ENCODE peak calls at places on chromosomes 7 and 10, in seven cellular contexts. A is GM23248, D is left ventricle myocardium inferior, L is Karpas-422, P is heart right ventricle, V is mammary epithelial cell, C is mesenchymal stem cell. X is an unnamed sample.

GRCh38 chr7:45687721-45688120 is 113.6 kb downstream of the ADCY1 start:
- DNase-seq in D (no peak), A (no peak), P (no peak), C (no peak), V (no peak), L (no peak), X (no peak)

GRCh38 chr10:125788156-125789034 is 12.8 kb upstream of the MMP21 start:
- DNase-seq in C (no peak), A (no peak), L (no peak), D (no peak), P (no peak), V (no peak), X (no peak)

GRCh38 chr7:42226354-42226941 is 10.6 kb downstream of the GLI3 start:
- DNase-seq in L (no peak), P (no peak), D (no peak), V (peak; percentile 7), C (no peak), A (no peak), X (no peak)

GRCh38 chr10:43217563-43218205 is 49.2 kb downstream of the RASGEF1A start:
- DNase-seq in C (no peak), L (no peak), A (no peak), V (no peak), P (peak; percentile 3), D (no peak), X (peak; percentile 66)

GRCh38 chr7:111029141-111029572 is 61.8 kb upstream of the LRRN3 start:
- DNase-seq in C (no peak), V (no peak), D (no peak), A (no peak), L (no peak), P (no peak), X (no peak)

GRCh38 chr7:149728491-149729375 is 44.7 kb downstream of the ZNF467 start:
- DNase-seq in D (no peak), V (no peak), P (no peak), A (no peak), L (no peak), C (no peak), X (peak; percentile 44)

GRCh38 chr7:140022582-140023211 is 40.1 kb downstream of the PARP12 start:
- DNase-seq in A (no peak), V (no peak), L (no peak), D (no peak), P (no peak), C (no peak), X (no peak)

GRCh38 chr10:30980951-30981616 is 50.6 kb downstream of the ZNF438 start:
- DNase-seq in P (no peak), V (peak; percentile 71), A (peak; percentile 76), C (peak; percentile 30), L (no peak), D (peak; percentile 53), X (no peak)

GRCh38 chr7:127950233-127950935 is 80.9 kb downstream of the LRRC4 start:
- DNase-seq in L (no peak), V (no peak), C (no peak), D (no peak), P (no peak), A (no peak), X (no peak)

GRCh38 chr10:35488228-35488627 is 116.9 kb upstream of the GJD4 start:
- DNase-seq in D (no peak), V (no peak), L (no peak), A (no peak), P (no peak), C (no peak), X (no peak)

GRCh38 chr10:119111968-119112515 is 8.1 kb downstream of the DENND10 start:
- DNase-seq in D (no peak), V (no peak), P (no peak), L (no peak), A (peak; percentile 87), C (peak; percentile 14), X (no peak)

GRCh38 chr10:86665868-86666267 is 2.4 kb upstream of the LDB3 start:
- DNase-seq in L (no peak), A (no peak), V (no peak), P (peak; percentile 60), C (no peak), D (no peak), X (no peak)

GRCh38 chr7:30650455-30650854 is 31.8 kb downstream of the CRHR2 start:
- DNase-seq in D (no peak), V (no peak), L (no peak), P (no peak), A (no peak), C (no peak), X (no peak)

GRCh38 chr10:17335065-17335464 is 107.0 kb downstream of the VIM start:
- DNase-seq in P (no peak), D (no peak), A (peak; percentile 92), L (no peak), V (peak; percentile 72), C (no peak), X (no peak)

GRCh38 chr10:124011464-124011863 is 81.9 kb downstream of the CHST15 start:
- DNase-seq in C (no peak), D (no peak), V (peak; percentile 67), L (no peak), A (no peak), P (no peak), X (no peak)

GRCh38 chr7:7972128-7972527 is 3.5 kb downstream of the GLCCI1 start:
- DNase-seq in V (no peak), A (no peak), P (no peak), C (peak; percentile 31), D (no peak), L (peak; percentile 59), X (no peak)
- H3K4me3 ChIP-seq in V (no peak overlapping the region), A (no peak overlapping the region), P (no peak overlapping the region), C (no peak overlapping the region), D (no peak overlapping the region), L (peak overlapping the region; percentile 63), X (peak overlapping the region; percentile 11)

DNA sequence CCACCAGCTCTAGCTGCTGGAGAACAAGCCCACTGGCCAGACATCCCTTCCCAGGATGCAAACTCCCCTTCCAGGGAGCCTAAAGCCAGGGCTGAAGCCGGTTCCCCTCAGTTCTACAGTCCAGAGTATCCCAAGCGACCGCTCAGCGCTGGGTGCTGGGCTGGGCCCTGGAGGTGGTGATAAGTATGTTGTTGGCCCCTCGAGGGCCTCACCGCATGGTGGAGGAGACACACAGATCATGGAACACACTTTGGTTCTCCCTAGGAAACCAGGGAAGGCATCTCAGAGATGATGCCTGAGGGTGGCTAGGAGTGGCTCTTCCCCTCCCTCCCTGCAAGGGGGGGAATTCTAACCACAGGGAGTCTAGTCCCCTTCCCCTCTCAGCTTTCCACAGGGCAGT is 4.4 kb downstream of the PODXL start:
- DNase-seq in D (no peak), A (no peak), V (no peak), C (no peak), P (no peak), L (no peak), X (no peak)
- H3K4me1 ChIP-seq in D (peaks cover 93% of the 10 kb centered on the region), A (peaks cover 41% of the 10 kb centered on the region), V (peaks cover 11% of the 10 kb centered on the region), C (peaks cover 14% of the 10 kb centered on the region), P (peaks cover 12% of the 10 kb centered on the region), L (peaks cover 37% of the 10 kb centered on the region), X (no peaks in the 10 kb centered on the region)

DNA sequence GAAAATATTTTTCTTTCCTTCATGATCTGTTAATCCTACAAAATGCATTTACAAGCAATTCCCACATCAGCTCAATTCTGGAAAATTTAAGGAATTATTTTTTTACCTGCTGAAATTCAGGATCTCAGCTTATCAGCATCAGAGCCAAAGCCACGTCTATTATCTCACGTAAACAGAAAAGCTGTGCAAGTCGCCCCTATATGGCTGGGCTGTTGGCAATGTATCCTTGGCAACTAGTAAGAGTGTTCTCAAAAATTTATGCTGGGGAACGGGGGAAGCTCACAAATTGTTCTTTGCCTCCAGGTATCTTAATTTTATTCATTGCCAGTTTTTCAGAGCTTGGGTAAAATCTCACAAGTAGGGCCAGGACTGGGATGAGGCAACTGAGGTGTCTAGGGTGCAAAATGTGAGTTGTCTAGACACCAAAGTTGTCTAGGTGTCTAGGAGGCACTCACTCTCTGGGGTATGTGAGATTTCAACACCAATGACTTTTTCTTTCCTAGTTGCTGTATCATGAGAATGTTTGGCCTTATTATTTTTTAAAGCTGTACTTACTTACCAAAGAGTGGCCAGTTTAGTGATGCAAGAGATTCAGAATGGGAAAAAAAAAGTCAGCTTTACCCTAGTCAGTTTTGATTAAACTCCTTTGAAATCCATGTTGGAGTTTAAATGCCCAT is 5.1 kb downstream of the GSTO2 start:
- DNase-seq in P (no peak), L (no peak), D (no peak), C (peak; percentile 49), A (peak; percentile 84), V (no peak), X (no peak)
- H3K4me3 ChIP-seq in P (no peak overlapping the region), L (no peak overlapping the region), D (no peak overlapping the region), C (peak overlapping the region; percentile 46), A (peak overlapping the region; percentile 68), V (no peak overlapping the region), X (no peak overlapping the region)

DNA sequence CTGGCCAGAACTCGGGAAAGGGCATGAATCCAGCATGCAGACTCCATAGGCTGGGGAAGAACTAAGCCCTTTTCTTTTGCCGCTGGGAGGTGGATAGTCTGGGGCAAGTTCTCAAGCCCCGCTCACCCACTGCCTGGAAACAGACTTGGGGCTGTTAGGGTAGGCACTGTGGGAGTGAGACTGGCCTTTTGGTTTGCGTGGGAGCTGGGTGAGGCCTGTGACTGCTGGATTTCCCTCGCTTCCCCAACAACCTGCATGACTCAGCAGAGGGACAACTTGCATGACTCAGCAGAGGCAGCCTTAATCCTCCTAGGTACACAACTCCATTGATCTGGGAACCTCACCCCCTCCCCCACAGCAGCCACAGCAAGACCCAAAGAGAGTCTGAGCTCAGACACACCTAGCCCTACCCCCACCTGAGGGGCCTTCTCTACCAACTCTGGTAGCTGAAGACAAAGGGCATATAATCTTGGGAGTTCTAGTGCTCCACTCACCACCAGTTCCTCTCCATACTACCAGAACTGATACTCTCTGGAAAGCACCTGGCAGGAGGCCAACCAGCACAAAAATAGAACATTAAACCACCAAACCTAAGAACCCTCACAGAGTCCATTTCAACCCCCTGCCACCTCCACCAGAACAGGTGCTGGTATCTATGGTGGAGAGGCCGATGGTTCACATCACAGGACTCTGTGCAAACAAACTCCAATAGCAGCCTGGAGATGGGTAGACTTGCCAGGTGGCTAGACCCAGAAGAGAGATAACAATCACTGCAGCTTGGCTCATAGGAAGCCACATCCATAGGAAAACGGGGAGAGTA is 81.4 kb upstream of the LAMB4 start:
- DNase-seq in D (no peak), P (no peak), V (peak; percentile 94), A (peak; percentile 53), C (peak; percentile 42), L (no peak), X (no peak)
- H3K4me1 ChIP-seq in D (no peaks in the 10 kb centered on the region), P (no peaks in the 10 kb centered on the region), V (peaks cover 18% of the 10 kb centered on the region), A (peaks cover 8% of the 10 kb centered on the region), C (peaks cover 2% of the 10 kb centered on the region), L (no peaks in the 10 kb centered on the region), X (no peaks in the 10 kb centered on the region)

GRCh38 chr7:94089806-94090205 is 85.7 kb upstream of the BET1 start:
- DNase-seq in A (no peak), P (no peak), C (no peak), L (no peak), V (no peak), D (no peak), X (no peak)

GRCh38 chr7:94088560-94088959 is 84.4 kb upstream of the BET1 start:
- DNase-seq in V (no peak), C (peak; percentile 56), P (no peak), D (no peak), A (peak; percentile 62), L (no peak), X (no peak)

GRCh38 chr7:94092980-94093379 is 88.8 kb upstream of the BET1 start:
- DNase-seq in C (no peak), A (no peak), V (no peak), L (no peak), P (no peak), D (no peak), X (no peak)

GRCh38 chr7:94087664-94088352 is 83.7 kb upstream of the BET1 start:
- DNase-seq in C (peak; percentile 87), L (peak; percentile 81), V (peak; percentile 62), D (no peak), A (peak; percentile 83), P (no peak), X (no peak)
- H3K4me3 ChIP-seq in C (peak overlapping the region; percentile 54), L (no peak overlapping the region), V (no peak overlapping the region), D (peak overlapping the region; percentile 52), A (peak overlapping the region; percentile 72), P (peak overlapping the region; percentile 36), X (peak overlapping the region; percentile 43)